ENCODE peak calls at places on chromosome 18, in six cellular contexts. H is stomach, V is brain microvascular endothelial cell, C is hepatocyte, K is AG04449, N is psoas muscle. T is an unnamed sample.

GRCh38 chr18:23069481-23069880 is 65.8 kb upstream of the CABLES1 start:
- DNase-seq in H (no peak), V (no peak), C (no peak), K (no peak), N (no peak), T (no peak)

GRCh38 chr18:23203891-23204432 is 68.7 kb downstream of the CABLES1 start:
- DNase-seq in H (no peak), V (no peak), C (no peak), K (no peak), N (no peak), T (no peak)

GRCh38 chr18:63775166-63775730 is at the start of gene SERPINB7:
- DNase-seq in H (no peak), V (peak; percentile 70), C (peak; percentile 9), K (peak; percentile 63), N (no peak), T (peak; percentile 37)

GRCh38 chr18:13268035-13268700 is 49.6 kb downstream of the LDLRAD4 start:
- DNase-seq in H (peak; percentile 54), V (peak; percentile 19), C (peak; percentile 77), K (no peak), N (no peak), T (peak; percentile 62)

GRCh38 chr18:59697236-59697932 is at the start of gene CCBE1:
- DNase-seq in H (peak; percentile 79), V (peak; percentile 55), C (peak; percentile 78), K (no peak), N (peak; percentile 61), T (no peak)

GRCh38 chr18:25805323-25805722 is 285.1 kb downstream of the SS18 start:
- DNase-seq in H (no peak), V (peak; percentile 33), C (peak; percentile 24), K (peak; percentile 83), N (peak; percentile 26), T (no peak)

GRCh38 chr18:49690307-49690706 is 123.0 kb downstream of the ACAA2 start:
- DNase-seq in H (no peak), V (peak; percentile 97), C (no peak), K (peak; percentile 90), N (no peak), T (peak; percentile 66)

GRCh38 chr18:74395630-74396251 is 61.4 kb downstream of the DIPK1C start:
- DNase-seq in H (no peak), V (no peak), C (no peak), K (no peak), N (no peak), T (no peak)

GRCh38 chr18:32200766-32201165 is 10.9 kb downstream of the MEP1B start:
- DNase-seq in H (no peak), V (no peak), C (peak; percentile 28), K (no peak), N (no peak), T (no peak)

GRCh38 chr18:50933684-50934083 is 34.2 kb upstream of the ELAC1 start:
- DNase-seq in H (no peak), V (no peak), C (no peak), K (no peak), N (no peak), T (no peak)

GRCh38 chr18:49521251-49521650 is 34.2 kb upstream of the C18orf32 start:
- DNase-seq in H (no peak), V (no peak), C (no peak), K (no peak), N (no peak), T (no peak)

GRCh38 chr18:9804517-9805104 is 81.2 kb upstream of the TXNDC2 start:
- DNase-seq in H (no peak), V (no peak), C (no peak), K (no peak), N (peak; percentile 42), T (no peak)

GRCh38 chr18:23208600-23208999 is 73.3 kb downstream of the CABLES1 start:
- DNase-seq in H (no peak), V (no peak), C (no peak), K (no peak), N (no peak), T (no peak)

GRCh38 chr18:50614838-50615237 is 55.0 kb downstream of the MAPK4 start:
- DNase-seq in H (no peak), V (no peak), C (peak; percentile 52), K (no peak), N (peak; percentile 40), T (no peak)

GRCh38 chr18:32930695-32931301 is 158.0 kb upstream of the KLHL14 start:
- DNase-seq in H (no peak), V (no peak), C (peak; percentile 62), K (peak; percentile 5), N (no peak), T (no peak)

GRCh38 chr18:32086866-32087265 is 4.8 kb upstream of the RNF138 start:
- DNase-seq in H (no peak), V (peak; percentile 14), C (no peak), K (no peak), N (no peak), T (no peak)

GRCh38 chr18:55337908-55338521 is 250.0 kb downstream of the TCF4 start:
- DNase-seq in H (no peak), V (no peak), C (no peak), K (no peak), N (peak; percentile 35), T (no peak)

GRCh38 chr18:48914581-48915251 is 36.0 kb downstream of the SMAD7 start:
- DNase-seq in H (no peak), V (no peak), C (peak; percentile 42), K (no peak), N (no peak), T (no peak)

GRCh38 chr18:54257015-54257414 is 12.3 kb upstream of the POLI start:
- DNase-seq in H (no peak), V (no peak), C (no peak), K (no peak), N (no peak), T (no peak)

GRCh38 chr18:48129621-48130082 is 199.2 kb upstream of the SMAD2 start:
- DNase-seq in H (no peak), V (no peak), C (no peak), K (no peak), N (no peak), T (no peak)

GRCh38 chr18:55575949-55576348 is 12.0 kb downstream of the TCF4 start:
- DNase-seq in H (no peak), V (no peak), C (no peak), K (no peak), N (no peak), T (no peak)

GRCh38 chr18:5975111-5975622 is 79.8 kb upstream of the TMEM200C start:
- DNase-seq in H (no peak), V (peak; percentile 75), C (no peak), K (peak; percentile 38), N (no peak), T (peak; percentile 78)

GRCh38 chr18:2891526-2892431 is 45.0 kb downstream of the EMILIN2 start:
- DNase-seq in H (no peak), V (peak; percentile 44), C (no peak), K (no peak), N (no peak), T (no peak)

GRCh38 chr18:1014496-1014895 is 109.8 kb downstream of the ADCYAP1 start:
- DNase-seq in H (no peak), V (no peak), C (no peak), K (no peak), N (no peak), T (no peak)

DNA sequence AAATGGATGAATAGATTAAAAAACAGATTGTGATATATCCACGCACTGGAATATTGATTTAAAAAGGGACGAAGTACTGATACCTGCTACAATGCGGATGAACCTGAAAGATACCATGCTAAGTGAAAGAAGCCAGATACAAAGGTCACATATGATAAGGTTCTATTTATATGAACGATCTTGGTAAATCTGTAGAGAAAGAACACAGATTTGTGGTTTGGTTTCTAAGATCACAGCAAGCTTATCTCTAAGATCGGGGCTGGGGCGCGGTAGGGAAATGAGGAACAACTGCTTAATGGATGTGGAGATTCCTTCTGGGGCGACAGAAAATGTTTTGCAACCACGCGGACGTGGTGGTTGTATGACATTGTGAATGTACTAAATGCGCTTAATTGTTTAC is 60.0 kb downstream of the NEDD4L start:
- DNase-seq in H (no peak), V (no peak), C (no peak), K (no peak), N (no peak), T (no peak)
- TF ChIP-seq CTCF in H (no peak), V (no peak), C (no peak), K (no peak), N (no peak), T (no peak)

GRCh38 chr18:79395308-79395640 is 456 bp upstream of the NFATC1 start:
- DNase-seq in H (no peak), V (no peak), C (no peak), K (no peak), N (no peak), T (no peak)

GRCh38 chr18:79396431-79397287 is 929 bp downstream of the NFATC1 start:
- DNase-seq in H (no peak), V (no peak), C (peak; percentile 68), K (no peak), N (peak; percentile 66), T (no peak)

GRCh38 chr18:79397830-79398761 is 2.4 kb downstream of the NFATC1 start:
- DNase-seq in H (no peak), V (no peak), C (no peak), K (no peak), N (peak; percentile 12), T (no peak)

GRCh38 chr18:79395761-79396404 is at the start of gene NFATC1:
- DNase-seq in H (peak; percentile 51), V (peak; percentile 27), C (peak; percentile 86), K (no peak), N (peak; percentile 78), T (no peak)

GRCh38 chr18:79397288-79397829 is 1.6 kb downstream of the NFATC1 start:
- DNase-seq in H (no peak), V (no peak), C (no peak), K (no peak), N (no peak), T (no peak)
- H3K4me3 ChIP-seq in H (no peak overlapping the region), V (no peak overlapping the region), C (no peak overlapping the region), K (no peak overlapping the region), N (no peak overlapping the region), T (no peak overlapping the region)

GRCh38 chr18:76689646-76690264 is 132.6 kb upstream of the ZNF236 start:
- DNase-seq in H (no peak), V (no peak), C (no peak), K (no peak), N (no peak), T (no peak)
- TF ChIP-seq CTCF in H (no peak), V (no peak), C (no peak), K (no peak), N (no peak), T (no peak)

DNA sequence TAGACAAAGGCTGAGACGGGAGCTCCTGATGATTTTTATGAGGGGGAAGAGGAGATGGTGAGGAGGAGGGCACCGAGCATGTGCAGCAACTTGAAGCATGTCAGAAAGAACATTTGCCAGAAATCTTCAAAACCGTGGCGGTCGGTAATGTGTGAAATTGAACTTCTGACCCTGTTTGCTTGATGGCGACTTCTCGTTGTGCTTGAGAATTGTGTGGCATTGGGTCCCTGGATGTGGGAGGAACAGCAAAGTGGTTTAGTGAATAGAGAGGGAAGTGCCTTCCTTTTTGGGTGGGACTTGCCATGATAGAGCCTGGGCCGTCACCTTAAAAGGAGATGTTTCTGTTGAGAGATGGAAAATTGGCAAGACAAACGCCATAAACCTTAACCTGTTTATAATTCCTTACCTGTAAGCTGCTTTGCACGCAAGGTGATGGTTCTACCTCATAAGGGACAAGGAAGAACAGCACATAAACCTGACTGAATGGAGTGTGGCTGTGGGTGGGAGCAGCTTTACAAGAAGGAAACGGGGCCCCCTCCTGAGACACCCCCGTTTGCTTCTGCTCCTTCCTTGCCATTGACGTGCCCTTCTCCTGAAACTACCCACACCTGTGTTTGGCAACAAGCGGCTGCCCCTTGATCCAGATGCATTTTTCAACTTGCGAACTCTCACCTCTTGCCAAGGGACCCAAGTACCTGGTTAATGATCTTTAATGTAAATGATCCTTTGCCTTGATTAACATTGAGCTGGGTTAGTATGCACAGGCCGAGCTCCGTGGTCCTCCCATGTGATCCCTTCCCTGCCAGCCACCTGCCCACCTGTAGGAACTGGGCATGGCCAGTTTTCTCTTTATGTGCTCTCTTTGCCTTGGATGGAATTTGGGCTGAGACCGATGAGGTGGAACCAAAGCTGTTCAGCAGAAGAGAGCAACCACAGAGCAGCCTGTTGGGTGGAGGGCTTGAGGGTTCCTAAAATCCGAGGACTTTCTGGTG is 153.2 kb downstream of the NEDD4L start:
- DNase-seq in H (peak; percentile 47), V (no peak), C (no peak), K (no peak), N (no peak), T (no peak)
- H3K4me3 ChIP-seq in H (no peak overlapping the region), V (no peak overlapping the region), C (no peak overlapping the region), K (no peak overlapping the region), N (no peak overlapping the region), T (no peak overlapping the region)